ENCODE peak calls at places on chromosomes 7 and 10, in six cellular contexts. T is NCI-H446; P is GM13976; G is activated CD8-positive, alpha-beta T cell treated with anti-CD3 and anti-CD28 coated beads, Interleukin-2, amount 10 ng/mL, durations not matched to agents 7 days and 5 days; K is foreskin melanocyte; W is OCI-LY7. I is an unnamed sample.

GRCh38 chr10:43923328-43923727 is 274.6 kb upstream of the ZNF32 start:
- DNase-seq in W (peak), T (no peak), G (peak), K (no peak), P (no peak), I (no peak)

GRCh38 chr7:116317907-116318306 is 107.6 kb downstream of the TES start:
- DNase-seq in P (no peak), T (no peak), W (no peak), G (no peak), K (no peak), I (no peak)

GRCh38 chr10:1933215-1933614 is 195.9 kb upstream of the ADARB2 start:
- DNase-seq in G (no peak), T (no peak), K (no peak), P (no peak), W (no peak), I (no peak)

GRCh38 chr10:68221196-68221595 is 10.7 kb downstream of the ATOH7 start:
- DNase-seq in P (no peak), W (no peak), T (no peak), G (no peak), K (no peak), I (no peak)

GRCh38 chr10:34254596-34254995 is 560.5 kb downstream of the PARD3 start:
- DNase-seq in T (no peak), P (no peak), K (no peak), G (peak), W (no peak), I (no peak)

GRCh38 chr10:108544500-108545120 is 1378.7 kb downstream of the XPNPEP1 start:
- DNase-seq in P (peak), T (no peak), K (no peak), G (peak), W (peak), I (peak)

GRCh38 chr10:99279626-99280111 is 44.0 kb upstream of the HPSE2 start:
- DNase-seq in W (no peak), T (no peak), K (no peak), G (no peak), P (no peak), I (no peak)

GRCh38 chr7:30706316-30706715 is 24.1 kb upstream of the CRHR2 start:
- DNase-seq in K (no peak), T (no peak), G (no peak), P (no peak), W (no peak), I (no peak)

GRCh38 chr7:82087099-82087498 is 317.3 kb upstream of the HGF start:
- DNase-seq in T (no peak), P (no peak), W (no peak), K (no peak), G (no peak), I (no peak)

GRCh38 chr7:106057962-106058901 is 53.9 kb downstream of the SYPL1 start:
- DNase-seq in G (no peak), K (peak), P (peak), W (peak), T (peak), I (peak)

GRCh38 chr7:34748244-34749039 is 90.4 kb downstream of the NPSR1 start:
- DNase-seq in K (no peak), G (no peak), T (peak), P (no peak), W (no peak), I (no peak)

GRCh38 chr10:84205049-84205852 is 10.9 kb downstream of the CDHR1 start:
- DNase-seq in T (peak), K (peak), P (peak), G (peak), W (peak), I (peak)

GRCh38 chr10:37379991-37380390 is 254.6 kb downstream of the ANKRD30A start:
- DNase-seq in K (no peak), P (no peak), T (no peak), W (no peak), G (no peak), I (no peak)

GRCh38 chr7:30206466-30206865 is 71.7 kb downstream of the MTURN start:
- DNase-seq in K (no peak), G (no peak), T (no peak), P (no peak), W (no peak), I (no peak)

GRCh38 chr10:10094700-10095099 is 923.0 kb upstream of the CELF2 start:
- DNase-seq in G (no peak), T (peak), W (no peak), K (no peak), P (no peak), I (no peak)

GRCh38 chr7:134755422-134756022 is 23.9 kb upstream of the CALD1 start:
- DNase-seq in K (no peak), W (peak), G (peak), P (no peak), T (no peak), I (no peak)

GRCh38 chr7:133331861-133332260 is 79.0 kb downstream of the EXOC4 start:
- DNase-seq in W (no peak), G (no peak), K (no peak), P (no peak), T (no peak), I (no peak)

GRCh38 chr10:129305046-129305445 is 162.0 kb upstream of the MGMT start:
- DNase-seq in G (no peak), T (no peak), K (no peak), P (no peak), W (no peak), I (no peak)

GRCh38 chr10:77305650-77306632 is 331.7 kb downstream of the KCNMA1 start:
- DNase-seq in K (no peak), G (no peak), P (no peak), W (no peak), T (no peak), I (no peak)

GRCh38 chr10:35934637-35934995 is 292.5 kb upstream of the FZD8 start:
- DNase-seq in K (no peak), P (no peak), T (peak), G (no peak), W (no peak), I (no peak)

GRCh38 chr7:11298220-11298619 is 324.5 kb downstream of the PHF14 start:
- DNase-seq in G (no peak), K (no peak), T (peak), P (no peak), W (no peak), I (no peak)

GRCh38 chr7:119482209-119482608 is 790.8 kb upstream of the KCND2 start:
- DNase-seq in K (peak), T (no peak), P (peak), G (no peak), W (peak), I (peak)

GRCh38 chr7:22141355-22141754 is 195.7 kb upstream of the CDCA7L start:
- DNase-seq in W (no peak), P (no peak), K (no peak), G (no peak), T (no peak), I (no peak)

GRCh38 chr10:60645928-60646433 is 132.3 kb upstream of the CDK1 start:
- DNase-seq in K (no peak), G (no peak), W (no peak), T (no peak), P (no peak), I (no peak)

GRCh38 chr10:126842836-126843235 is 62.4 kb upstream of the DOCK1 start:
- DNase-seq in T (no peak), W (no peak), K (no peak), G (no peak), P (no peak), I (no peak)

GRCh38 chr10:117217196-117217761 is 20.0 kb downstream of the KCNK18 start:
- DNase-seq in G (peak), W (no peak), T (no peak), K (peak), P (peak), I (peak)

GRCh38 chr7:51135576-51135975 is 181.0 kb downstream of the COBL start:
- DNase-seq in G (no peak), K (peak), W (no peak), T (no peak), P (no peak), I (no peak)